ENCODE peak calls at places on chromosomes 6 and 20, in five cellular contexts. O is spleen, T is hepatocyte, D is AG04450, I is mammary epithelial cell. U is an unnamed sample.
A peak's percentile ranks its signal among the peaks of the same experiment; 100 is the strongest.

GRCh38 chr20:21808863-21809664 is 103.6 kb downstream of the PAX1 start:
- DNase-seq in O (peak; percentile 83), D (no peak), I (no peak), T (peak; percentile 73), U (peak; percentile 5)

GRCh38 chr6:63661769-63662168 is 26.2 kb downstream of the PHF3 start:
- DNase-seq in D (no peak), I (no peak), T (no peak), O (peak; percentile 66), U (no peak)

GRCh38 chr6:13508711-13509705 is 21.6 kb upstream of the GFOD1 start:
- DNase-seq in D (no peak), O (no peak), I (no peak), T (no peak), U (no peak)

GRCh38 chr6:111011360-111012142 is 29.7 kb downstream of the RPF2 start:
- DNase-seq in D (peak; percentile 11), I (peak; percentile 33), O (no peak), T (peak; percentile 60), U (peak; percentile 40)

GRCh38 chr20:19543114-19543513 is 214.9 kb upstream of the RIN2 start:
- DNase-seq in O (no peak), I (no peak), D (no peak), T (no peak), U (no peak)

GRCh38 chr6:169009658-169010057 is 244.0 kb downstream of the THBS2 start:
- DNase-seq in O (no peak), I (no peak), D (no peak), T (no peak), U (no peak)

GRCh38 chr6:126914172-126914571 is 204.3 kb upstream of the RSPO3 start:
- DNase-seq in O (no peak), I (no peak), T (no peak), D (no peak), U (no peak)

GRCh38 chr6:144377586-144377985 is 92.5 kb downstream of the UTRN start:
- DNase-seq in T (no peak), O (no peak), I (peak; percentile 30), D (peak; percentile 52), U (no peak)

GRCh38 chr6:27839303-27840081 is 72.7 kb downstream of the OR2B2 start:
- DNase-seq in O (no peak), I (peak; percentile 61), D (no peak), T (peak; percentile 62), U (peak; percentile 61)

GRCh38 chr6:143394351-143394750 is 56.1 kb downstream of the ADAT2 start:
- DNase-seq in D (no peak), I (no peak), O (no peak), T (no peak), U (no peak)

GRCh38 chr20:43843096-43843964 is 71.3 kb upstream of the TOX2 start:
- DNase-seq in D (peak; percentile 82), I (peak; percentile 64), T (no peak), O (no peak), U (peak; percentile 66)

GRCh38 chr6:66429220-66429619 is 722.2 kb upstream of the EYS start:
- DNase-seq in I (no peak), D (no peak), T (no peak), O (no peak), U (no peak)

GRCh38 chr6:163394659-163395058 is 19.9 kb upstream of the QKI start:
- DNase-seq in O (no peak), D (no peak), T (no peak), I (no peak), U (no peak)

GRCh38 chr20:45407067-45407745 is 883 bp upstream of the DBNDD2 start:
- DNase-seq in T (peak; percentile 46), O (no peak), D (no peak), I (peak; percentile 12), U (peak; percentile 58)

GRCh38 chr20:20184149-20184548 is 131.8 kb downstream of the CFAP61 start:
- DNase-seq in D (no peak), I (no peak), T (no peak), O (no peak), U (no peak)

GRCh38 chr6:31620586-31621319 is at the start of gene PRRC2A:
- DNase-seq in I (no peak), D (peak; percentile 13), T (peak; percentile 98), O (peak; percentile 98), U (peak; percentile 73)

GRCh38 chr6:31621320-31621939 is 915 bp downstream of the PRRC2A start:
- DNase-seq in T (no peak), O (no peak), D (no peak), I (no peak), U (no peak)

GRCh38 chr6:31621991-31622390 is 1.5 kb downstream of the PRRC2A start:
- DNase-seq in D (no peak), O (no peak), T (no peak), I (peak; percentile 12), U (peak; percentile 23)

GRCh38 chr6:31622678-31623077 is 2.2 kb downstream of the PRRC2A start:
- DNase-seq in T (no peak), O (no peak), I (peak; percentile 45), D (no peak), U (peak; percentile 34)

DNA sequence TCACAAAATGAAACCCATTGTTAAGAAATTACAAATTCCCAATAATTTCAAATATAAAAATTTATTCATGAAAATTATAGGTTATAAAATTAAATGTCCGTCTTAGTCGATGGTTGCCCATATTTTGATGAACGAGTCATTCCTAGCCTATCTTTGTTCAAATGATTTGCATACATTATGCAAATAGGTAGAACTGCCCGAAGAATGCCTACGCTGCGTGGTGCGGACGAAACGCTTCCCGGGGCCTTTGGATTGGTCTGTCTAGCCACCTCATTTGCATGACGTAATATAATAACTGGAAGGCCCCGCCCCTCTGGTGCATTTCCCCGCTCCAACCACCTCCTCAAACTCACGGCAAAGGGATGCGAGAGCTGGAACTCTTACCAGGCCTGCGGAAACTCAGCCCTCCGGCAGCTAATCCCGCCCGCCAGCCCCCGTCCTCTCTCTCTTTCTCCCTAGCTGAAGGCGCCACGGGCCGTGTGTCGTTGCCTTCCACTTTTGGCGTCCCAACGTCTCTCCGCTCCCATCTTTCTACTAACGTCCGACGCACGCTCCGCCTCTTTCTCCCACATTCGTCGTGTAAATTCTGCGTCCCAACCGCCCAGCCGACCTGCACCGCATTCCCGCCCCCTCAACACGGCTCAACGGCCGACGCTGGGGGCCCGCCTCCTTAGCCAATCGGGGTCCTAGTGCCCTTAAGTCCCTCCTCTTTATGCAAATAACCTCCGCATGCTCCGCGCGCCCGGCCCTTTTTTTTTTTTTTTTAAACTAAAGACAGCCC is 520 bp upstream of the PRRC2A start:
- DNase-seq in D (peak; percentile 98), I (peak; percentile 99), T (peak; percentile 99), O (peak; percentile 99), U (peak; percentile 99)
- TF ChIP-seq CTCF in D (no peak), I (no peak), T (no peak), O (no peak), U (no peak)

DNA sequence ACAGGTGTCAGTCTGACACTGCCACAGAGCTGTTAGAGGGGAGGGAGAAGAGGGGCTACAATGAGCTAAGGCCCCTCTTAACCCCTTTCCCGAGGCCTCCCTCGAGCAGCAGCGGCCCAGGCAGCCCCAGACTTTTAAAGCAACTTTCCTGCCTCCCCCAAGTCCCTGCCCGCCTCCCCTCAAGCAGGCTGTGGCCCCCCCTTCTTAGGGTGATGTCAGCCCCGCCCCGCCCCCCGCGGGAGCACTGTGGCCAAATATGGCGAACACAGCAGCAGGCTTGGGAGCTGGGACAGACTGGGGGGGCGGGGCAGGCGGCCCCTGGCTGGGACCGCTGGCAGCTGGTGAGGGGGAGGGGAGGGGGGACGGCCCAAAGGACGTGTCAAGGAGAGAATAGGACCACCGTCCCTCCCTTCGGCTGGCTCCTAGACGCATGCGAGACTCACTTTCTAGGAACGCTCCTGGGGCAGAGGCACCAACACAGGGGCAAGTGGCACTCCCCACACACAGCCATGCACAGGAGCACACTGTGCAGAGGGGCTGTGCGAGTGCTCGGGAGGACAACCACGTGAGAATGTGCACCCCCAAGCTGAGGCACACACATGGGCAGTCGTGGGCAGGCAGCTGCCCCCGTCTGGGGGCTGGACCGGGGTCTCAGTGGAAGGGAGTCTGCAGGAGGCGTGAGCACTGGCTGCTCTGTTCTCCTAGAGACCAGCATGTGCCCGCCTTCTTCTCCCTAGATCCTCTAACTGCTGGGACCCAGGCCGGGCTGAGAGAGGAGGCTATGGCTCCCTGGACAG is 6.7 kb downstream of the TEAD3 start:
- DNase-seq in D (peak; percentile 72), I (no peak), O (no peak), T (peak; percentile 82), U (no peak)
- H3K27ac ChIP-seq in D (peak overlapping the region; percentile 80), I (no peak overlapping the region), O (no peak overlapping the region), T (peak overlapping the region; percentile 97), U (peak overlapping the region; percentile 99)

GRCh38 chr6:28838289-28838633 is 85.5 kb downstream of the TRIM27 start:
- DNase-seq in I (peak; percentile 70), D (peak; percentile 44), O (no peak), T (peak; percentile 87), U (no peak)

GRCh38 chr6:28839443-28840120 is 84.2 kb downstream of the TRIM27 start:
- DNase-seq in O (no peak), I (no peak), T (no peak), D (no peak), U (no peak)

GRCh38 chr6:28838634-28839442 is 84.9 kb downstream of the TRIM27 start:
- DNase-seq in T (peak; percentile 92), I (peak; percentile 80), D (peak; percentile 38), O (peak; percentile 93), U (peak; percentile 79)

DNA sequence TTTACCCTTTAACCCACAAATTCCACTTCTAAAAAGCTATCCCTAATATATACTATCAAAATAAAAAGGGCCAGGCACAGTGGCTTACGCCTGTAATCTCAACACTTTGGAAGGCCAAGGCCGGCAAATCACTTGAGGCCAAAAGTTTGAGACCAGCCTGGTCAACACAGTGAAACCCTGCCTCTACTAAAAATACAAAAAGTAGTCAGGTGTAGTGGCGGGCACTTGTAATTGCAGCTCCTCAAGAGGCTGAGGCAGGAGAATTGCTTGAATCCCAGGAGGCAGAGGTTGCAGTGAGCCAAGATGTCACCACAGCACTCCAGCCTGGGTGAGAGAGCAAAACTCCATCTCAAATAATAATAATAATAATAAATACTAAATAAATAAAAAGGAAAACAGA is 82.5 kb downstream of the TRIM27 start:
- DNase-seq in D (no peak), I (no peak), O (no peak), T (no peak), U (no peak)
- TF ChIP-seq CTCF in D (no peak), I (peak; percentile 22), O (no peak), T (no peak), U (no peak)

GRCh38 chr6:166307981-166308768 is at the start of gene PRR18:
- DNase-seq in I (no peak), T (peak; percentile 36), D (no peak), O (peak; percentile 74), U (no peak)

GRCh38 chr6:166307082-166307980 is 861 bp downstream of the PRR18 start:
- DNase-seq in T (peak; percentile 44), I (no peak), D (no peak), O (peak; percentile 75), U (no peak)

GRCh38 chr6:166306378-166307081 is 1.7 kb downstream of the PRR18 start:
- DNase-seq in I (no peak), O (no peak), D (no peak), T (no peak), U (no peak)

GRCh38 chr6:166304106-166304505 is 4.1 kb downstream of the PRR18 start:
- DNase-seq in D (no peak), I (no peak), T (no peak), O (no peak), U (no peak)

DNA sequence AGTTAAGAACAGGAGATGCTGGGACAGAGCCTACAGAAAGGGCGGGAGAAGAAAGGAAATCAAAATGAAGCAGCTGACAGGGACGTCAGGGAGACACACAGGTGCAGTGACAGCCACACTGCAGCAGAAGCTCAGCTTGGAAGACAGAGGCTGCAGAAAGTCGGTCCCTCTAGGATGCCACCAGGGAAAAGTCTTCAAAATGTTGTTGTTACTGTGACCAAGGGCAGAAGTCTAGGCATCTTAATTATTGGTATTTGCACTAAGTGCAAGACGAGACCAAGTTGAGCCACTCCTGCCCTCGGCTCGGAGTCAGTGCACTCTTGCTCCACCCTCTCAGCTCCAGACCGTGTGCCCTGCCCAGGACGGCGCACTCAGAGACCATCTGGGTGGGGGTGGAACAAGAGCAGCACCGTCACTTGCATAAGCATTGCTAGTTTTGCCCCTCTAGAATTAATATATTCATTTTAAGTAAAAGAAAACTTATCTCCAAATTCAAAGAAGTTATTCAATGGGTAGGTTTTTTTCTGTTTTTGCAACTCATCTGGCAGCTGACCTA is 2.6 kb downstream of the PRR18 start:
- DNase-seq in T (no peak), I (no peak), D (no peak), O (no peak), U (no peak)
- H3K27ac ChIP-seq in T (no peak overlapping the region), I (no peak overlapping the region), D (no peak overlapping the region), O (no peak overlapping the region), U (no peak overlapping the region)

U was measured in RWPE1.